ENCODE peak calls at places on chromosomes 16 and 17, in four cellular contexts. O is astrocyte, Q is stomach, E is ovary. W is an unnamed sample.
A peak's percentile ranks its signal among the peaks of the same experiment; 100 is the strongest.

GRCh38 chr16:9545500-9546437 is 454.3 kb downstream of the HAPSTR1 start:
- DNase-seq in O (no peak), E (no peak), Q (no peak), W (no peak)

GRCh38 chr16:4376126-4376819 is 4.6 kb downstream of the VASN start:
- DNase-seq in E (peak; percentile 95), Q (peak; percentile 96), O (peak; percentile 78), W (no peak)

GRCh38 chr17:3964203-3965122 is at the start of gene ATP2A3:
- DNase-seq in E (no peak), O (no peak), Q (peak; percentile 60), W (peak; percentile 80)

GRCh38 chr17:81058263-81058871 is 23.4 kb downstream of the BAIAP2 start:
- DNase-seq in Q (no peak), E (no peak), O (no peak), W (no peak)

GRCh38 chr16:17107450-17107849 is 363.3 kb downstream of the XYLT1 start:
- DNase-seq in E (no peak), Q (no peak), O (no peak), W (no peak)

GRCh38 chr16:53111078-53111776 is 56.4 kb downstream of the CHD9 start:
- DNase-seq in O (no peak), E (no peak), Q (no peak), W (peak; percentile 61)

GRCh38 chr17:37225458-37225857 is 150.3 kb upstream of the C17orf78 start:
- DNase-seq in Q (no peak), O (no peak), E (no peak), W (no peak)

GRCh38 chr17:28982191-28982793 is 23.5 kb downstream of the SEZ6 start:
- DNase-seq in E (no peak), Q (no peak), O (no peak), W (peak; percentile 89)

GRCh38 chr17:81119223-81120148 is 45.8 kb upstream of the PVALEF start:
- DNase-seq in Q (peak; percentile 89), O (peak; percentile 87), E (peak; percentile 78), W (peak; percentile 87)

GRCh38 chr17:2710075-2710803 is 1.3 kb downstream of the CLUH start:
- DNase-seq in O (no peak), E (no peak), Q (no peak), W (no peak)

GRCh38 chr16:85641305-85641704 is 28.2 kb downstream of the GSE1 start:
- DNase-seq in O (no peak), Q (no peak), E (no peak), W (no peak)

DNA sequence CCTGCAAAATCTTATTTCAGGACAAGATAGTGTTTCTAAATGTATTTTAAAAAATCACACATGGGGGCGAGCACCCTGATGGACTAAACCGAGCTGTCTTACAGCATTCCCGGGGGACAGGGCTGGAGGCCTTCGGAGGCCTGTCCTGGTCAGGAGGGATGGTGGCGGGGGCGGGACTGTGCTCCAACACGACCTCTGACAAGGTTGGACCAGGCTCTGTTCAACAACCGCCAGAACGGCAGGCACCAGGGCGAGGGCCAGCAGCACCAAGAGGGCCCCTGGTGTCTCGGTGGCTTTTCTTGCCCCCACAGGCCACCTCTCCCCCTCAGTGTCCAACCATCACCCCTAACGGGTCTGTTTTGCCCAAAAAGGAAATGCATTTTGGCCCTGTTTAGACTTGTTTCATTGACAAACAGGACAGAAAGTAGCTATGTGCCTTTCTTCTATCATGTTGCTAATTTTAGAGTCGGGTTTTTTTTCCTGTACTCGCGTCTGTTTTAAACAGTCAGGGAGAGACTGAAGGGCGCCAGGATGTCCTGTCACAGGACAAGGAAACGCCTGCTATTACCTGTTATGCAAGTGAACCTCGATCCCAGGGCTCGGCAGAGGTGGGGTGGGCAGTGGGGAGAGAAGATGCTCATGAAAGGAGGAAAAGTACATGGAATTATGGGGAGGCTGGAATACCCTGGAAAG is 11.7 kb downstream of the TMEM204 start:
- DNase-seq in O (no peak), E (no peak), Q (no peak), W (peak; percentile 21)
- TF ChIP-seq CTCF in O (no peak), E (no peak), Q (no peak), W (no peak)

GRCh38 chr17:48566717-48567116 is 11.4 kb downstream of the HOXB4 start:
- DNase-seq in E (no peak), Q (no peak), O (no peak), W (no peak)

GRCh38 chr17:48563867-48564199 is 14.3 kb downstream of the HOXB4 start:
- DNase-seq in O (no peak), E (no peak), Q (no peak), W (no peak)

GRCh38 chr17:48563385-48563838 is 14.7 kb downstream of the HOXB4 start:
- DNase-seq in E (no peak), Q (no peak), O (no peak), W (no peak)

GRCh38 chr17:48564200-48565023 is 13.7 kb downstream of the HOXB4 start:
- DNase-seq in Q (no peak), O (no peak), E (no peak), W (no peak)

GRCh38 chr17:48565024-48565558 is 13.1 kb downstream of the HOXB4 start:
- DNase-seq in E (no peak), O (no peak), Q (no peak), W (no peak)
- H3K4me3 ChIP-seq in E (no peak overlapping the region), O (peak overlapping the region; percentile 34), Q (no peak overlapping the region), W (no peak overlapping the region)

GRCh38 chr17:58277107-58277506 is 3.6 kb downstream of the MPO start:
- DNase-seq in Q (no peak), O (no peak), E (no peak), W (peak; percentile 35)
- TF ChIP-seq CTCF in Q (peak; percentile 11), O (peak; percentile 30), E (no peak), W (peak; percentile 34)

GRCh38 chr16:82034981-82035612 is at the start of gene HSD17B2:
- DNase-seq in O (peak; percentile 34), Q (peak; percentile 32), E (no peak), W (no peak)

GRCh38 chr16:82040296-82040695 is 5.2 kb downstream of the HSD17B2 start:
- DNase-seq in O (no peak), E (no peak), Q (no peak), W (no peak)

GRCh38 chr16:82038941-82039340 is 3.9 kb downstream of the HSD17B2 start:
- DNase-seq in O (no peak), Q (no peak), E (no peak), W (no peak)

GRCh38 chr16:82037666-82038065 is 2.6 kb downstream of the HSD17B2 start:
- DNase-seq in E (no peak), Q (no peak), O (no peak), W (no peak)

DNA sequence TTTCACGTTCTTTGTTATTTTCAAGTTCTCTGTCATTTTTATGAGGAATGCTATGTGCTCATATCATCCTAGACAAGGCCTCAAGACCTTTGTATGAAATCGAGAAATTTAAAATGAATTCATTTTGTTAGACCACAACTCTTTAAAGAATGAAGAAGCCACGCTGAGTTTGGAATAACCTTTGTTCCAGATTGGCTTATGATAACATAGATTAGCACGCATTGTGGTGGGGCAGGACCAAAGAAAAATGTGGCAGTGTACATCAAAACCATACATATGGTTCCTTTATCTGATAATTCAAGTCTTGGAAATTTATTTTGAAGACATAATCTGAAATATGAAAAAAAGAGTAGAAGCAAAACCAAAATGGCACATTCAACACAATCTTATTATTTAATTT is 2.2 kb downstream of the HSD17B2 start:
- DNase-seq in E (no peak), O (peak; percentile 21), Q (no peak), W (no peak)
- H3K4me3 ChIP-seq in E (no peak overlapping the region), O (no peak overlapping the region), Q (peak overlapping the region; percentile 40), W (no peak overlapping the region)

GRCh38 chr17:22695228-22695619 is 1002.9 kb downstream of the KCNJ18 start:
- DNase-seq in O (no peak), E (no peak), Q (no peak), W (no peak)
- TF ChIP-seq CTCF in O (no peak), E (no peak), Q (no peak), W (no peak)

GRCh38 chr17:42179335-42179734 is 1.6 kb downstream of the KCNH4 start:
- DNase-seq in Q (no peak), O (no peak), E (no peak), W (no peak)

GRCh38 chr17:42181851-42182207 is 887 bp upstream of the KCNH4 start:
- DNase-seq in E (no peak), Q (no peak), O (no peak), W (no peak)

GRCh38 chr17:42179911-42180410 is 981 bp downstream of the KCNH4 start:
- DNase-seq in Q (peak; percentile 38), E (peak; percentile 47), O (no peak), W (peak; percentile 35)

GRCh38 chr17:42180411-42180921 is 476 bp downstream of the KCNH4 start:
- DNase-seq in E (no peak), O (no peak), Q (no peak), W (no peak)

GRCh38 chr17:42180922-42181850 is at the start of gene KCNH4:
- DNase-seq in E (no peak), Q (peak; percentile 81), O (peak; percentile 14), W (peak; percentile 95)
- H3K4me3 ChIP-seq in E (peak within 1 kb of the TSS; percentile 19), Q (peak within 1 kb of the TSS; percentile 55), O (no peak within 1 kb of the TSS), W (peak within 1 kb of the TSS; percentile 58)

GRCh38 chr16:28879841-28880588 is 1.7 kb downstream of the ATP2A1 start:
- DNase-seq in Q (peak; percentile 89), E (peak; percentile 80), O (peak; percentile 51), W (peak; percentile 93)
- TF ChIP-seq CTCF in Q (peak; percentile 10), E (no peak), O (no peak), W (no peak)

GRCh38 chr17:77959216-77959925 is 868 bp downstream of the TNRC6C start:
- DNase-seq in E (no peak), O (no peak), Q (peak; percentile 35), W (no peak)
- H3K4me3 ChIP-seq in E (peak overlapping the region; percentile 68), O (peak overlapping the region; percentile 67), Q (peak overlapping the region; percentile 89), W (peak overlapping the region; percentile 44)

GRCh38 chr17:63490321-63490720 is 13.5 kb downstream of the ACE start:
- DNase-seq in Q (no peak), O (no peak), E (no peak), W (no peak)
- TF ChIP-seq CTCF in Q (no peak), O (no peak), E (no peak), W (no peak)